ENCODE peak calls at places on chromosomes 6 and 20, in five cellular contexts. Z is GM12878, N is H1, V is K562, P is HepG2. G is an unnamed sample.

GRCh38 chr6:35240838-35241801 is 18.4 kb upstream of the ZNF76 start:
- DNase-seq in Z (no peak), N (peak), V (peak), P (peak), G (peak)

GRCh38 chr6:68994561-68994960 is 359.5 kb downstream of the ADGRB3 start:
- DNase-seq in Z (no peak), N (no peak), V (no peak), P (no peak), G (no peak)

GRCh38 chr20:10920396-10920795 is 246.6 kb upstream of the JAG1 start:
- DNase-seq in Z (no peak), N (no peak), V (no peak), P (no peak), G (no peak)

GRCh38 chr6:151067684-151068596 is 171.8 kb upstream of the AKAP12 start:
- DNase-seq in Z (no peak), N (peak), V (no peak), P (peak), G (no peak)

GRCh38 chr6:159079367-159079766 is 34.6 kb upstream of the TAGAP start:
- DNase-seq in Z (no peak), N (no peak), V (no peak), P (no peak), G (no peak)

GRCh38 chr6:119902681-119903080 is 553.1 kb upstream of the MAN1A1 start:
- DNase-seq in Z (no peak), N (no peak), V (no peak), P (no peak), G (no peak)

GRCh38 chr20:2799688-2800589 is 488 bp downstream of the CPXM1 start:
- DNase-seq in Z (no peak), N (peak), V (no peak), P (no peak), G (peak)

GRCh38 chr6:35663447-35664235 is 25.1 kb downstream of the FKBP5 start:
- DNase-seq in Z (no peak), N (no peak), V (no peak), P (no peak), G (no peak)

GRCh38 chr20:11153819-11154218 is 480.0 kb upstream of the JAG1 start:
- DNase-seq in Z (no peak), N (no peak), V (no peak), P (no peak), G (no peak)

GRCh38 chr6:125922322-125922860 is 34.2 kb upstream of the HINT3 start:
- DNase-seq in Z (no peak), N (no peak), V (no peak), P (no peak), G (no peak)

GRCh38 chr6:76681781-76682180 is 609.3 kb upstream of the IMPG1 start:
- DNase-seq in Z (no peak), N (no peak), V (no peak), P (no peak), G (no peak)

GRCh38 chr6:70336976-70337375 is 34.1 kb upstream of the COL9A1 start:
- DNase-seq in Z (no peak), N (no peak), V (no peak), P (no peak), G (no peak)

GRCh38 chr20:51272392-51272791 is 249.5 kb upstream of the KCNG1 start:
- DNase-seq in Z (no peak), N (no peak), V (no peak), P (no peak), G (no peak)

GRCh38 chr6:15317934-15318902 is 72.3 kb downstream of the JARID2 start:
- DNase-seq in Z (no peak), N (peak), V (no peak), P (peak), G (no peak)

GRCh38 chr6:33589723-33590530 is 9.9 kb upstream of the BAK1 start:
- DNase-seq in Z (peak), N (peak), V (peak), P (peak), G (peak)

GRCh38 chr6:158002249-158002950 is 20.7 kb downstream of the SYNJ2 start:
- DNase-seq in Z (no peak), N (no peak), V (no peak), P (no peak), G (no peak)

GRCh38 chr6:134310817-134311216 is 7.1 kb downstream of the SGK1 start:
- DNase-seq in Z (no peak), N (no peak), V (no peak), P (no peak), G (no peak)

DNA sequence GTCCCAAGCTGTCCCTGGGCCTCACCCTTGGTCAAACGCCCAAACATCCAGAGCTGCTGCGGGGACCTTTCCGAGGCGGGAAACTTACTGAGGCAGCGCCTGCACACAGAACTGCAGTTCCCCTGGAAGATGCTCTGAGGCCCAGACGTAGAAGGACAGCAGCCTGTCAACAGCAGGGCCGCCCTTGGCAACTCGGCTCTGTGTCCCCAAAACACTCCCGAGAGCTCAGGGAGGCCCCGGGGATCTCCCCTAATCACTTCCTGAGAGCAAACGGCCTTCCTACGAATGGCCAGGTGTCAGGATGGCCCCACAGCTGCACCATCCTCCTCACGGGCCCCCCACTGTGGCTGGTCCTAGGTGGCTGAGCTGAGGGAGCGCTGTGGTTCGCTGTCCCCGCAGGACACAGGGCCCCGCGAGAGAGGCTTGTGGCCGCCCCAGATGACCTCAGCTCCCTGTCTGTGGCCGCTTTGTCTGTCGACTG is 46.1 kb downstream of the DLL1 start:
- DNase-seq in Z (no peak), N (no peak), V (no peak), P (no peak), G (peak)
- TF ChIP-seq CREB1 in Z (no peak), N (no peak), V (no peak), P (no peak), G (no peak)

GRCh38 chr6:82408952-82409421 is 45.4 kb downstream of the TPBG start:
- DNase-seq in Z (no peak), N (no peak), V (no peak), P (no peak), G (no peak)
- TF ChIP-seq SP1 in Z (no peak), N (no peak), V (no peak), P (no peak), G (no peak)

GRCh38 chr6:130223508-130223907 is 757 bp upstream of the SAMD3 start:
- DNase-seq in Z (peak), N (no peak), V (no peak), P (no peak), G (no peak)
- TF ChIP-seq CREB1 in Z (peak), N (no peak), V (no peak), P (no peak), G (no peak)

DNA sequence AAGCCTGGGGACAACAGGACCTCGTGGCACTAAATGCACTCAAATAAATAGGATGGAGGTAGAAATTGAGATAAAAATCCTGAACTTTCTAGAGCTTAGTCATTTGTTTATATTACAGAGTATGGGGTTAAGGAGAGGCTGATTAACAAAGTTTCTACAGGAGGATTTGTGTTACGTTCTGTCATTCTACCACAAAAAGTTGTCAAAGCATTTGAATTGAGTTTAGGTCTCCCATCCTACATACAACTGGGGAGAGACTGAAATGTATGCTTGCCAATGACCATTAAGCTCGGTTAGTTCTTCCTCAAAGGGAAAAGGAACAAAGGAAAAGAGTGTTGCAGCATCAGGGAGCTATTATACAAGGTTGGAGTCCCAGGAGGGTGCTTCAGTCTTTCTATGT is 597.9 kb downstream of the COL12A1 start:
- DNase-seq in Z (no peak), N (no peak), V (no peak), P (no peak), G (no peak)
- TF ChIP-seq SP1 in Z (no peak), N (no peak), V (no peak), P (no peak), G (no peak)

DNA sequence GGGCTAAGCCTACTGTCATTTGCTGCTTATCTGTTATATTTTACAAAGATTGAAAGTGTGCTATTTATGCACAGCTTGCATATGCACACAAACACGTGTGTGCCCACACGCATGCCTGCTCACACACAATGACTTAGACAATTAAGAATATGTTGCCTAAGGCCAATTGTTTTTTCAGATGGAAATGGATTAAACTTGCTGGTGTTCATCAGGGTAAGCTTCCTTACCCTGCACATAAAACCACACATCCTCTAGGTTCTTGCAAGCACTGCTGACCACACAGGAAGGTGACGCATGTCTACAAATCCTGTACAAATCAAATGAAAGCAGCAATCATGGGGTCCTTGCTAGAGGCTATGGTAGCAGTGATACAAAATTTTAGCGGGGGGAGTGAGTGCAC is 58.4 kb downstream of the GJA10 start:
- DNase-seq in Z (no peak), N (no peak), V (no peak), P (no peak), G (no peak)
- TF ChIP-seq CREB1 in Z (no peak), N (no peak), V (no peak), P (no peak), G (no peak)

GRCh38 chr20:4894409-4894808 is 106.9 kb downstream of the SLC23A2 start:
- DNase-seq in Z (no peak), N (no peak), V (no peak), P (no peak), G (no peak)

GRCh38 chr20:4893709-4894108 is 107.6 kb downstream of the SLC23A2 start:
- DNase-seq in Z (no peak), N (no peak), V (no peak), P (no peak), G (no peak)

GRCh38 chr20:4889446-4889845 is 111.9 kb downstream of the SLC23A2 start:
- DNase-seq in Z (no peak), N (no peak), V (no peak), P (no peak), G (no peak)

GRCh38 chr20:4891997-4892396 is 109.3 kb downstream of the SLC23A2 start:
- DNase-seq in Z (no peak), N (no peak), V (no peak), P (no peak), G (no peak)

DNA sequence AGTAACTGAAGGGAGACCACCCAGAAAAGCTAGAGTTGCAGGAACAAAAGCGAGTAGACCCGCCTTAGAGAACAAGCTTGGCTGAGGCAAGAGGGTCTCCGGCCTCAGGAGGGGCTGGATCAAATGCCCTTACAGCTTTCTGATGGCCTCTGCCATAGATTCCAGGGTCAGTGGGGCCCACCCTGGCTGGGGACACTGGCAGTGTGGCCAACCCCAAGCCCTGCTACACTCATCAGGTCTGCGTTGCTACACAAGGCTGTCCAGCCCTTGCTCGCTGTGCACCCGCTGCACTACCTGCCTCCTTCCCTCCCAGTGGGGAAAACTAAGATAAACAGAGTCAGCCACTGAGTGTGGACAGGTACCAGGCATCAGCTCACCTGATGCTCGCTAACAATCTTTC is 109.9 kb downstream of the SLC23A2 start:
- DNase-seq in Z (no peak), N (no peak), V (no peak), P (no peak), G (no peak)
- TF ChIP-seq SP1 in Z (no peak), N (no peak), V (no peak), P (no peak), G (no peak)